ENCODE peak calls at places on chromosomes 4 and X, in four cellular contexts. Q is A549, R is NB4, J is tibial nerve. B is an unnamed sample.
A peak's percentile ranks its signal among the peaks of the same experiment; 100 is the strongest.

GRCh38 chrX:22234380-22234779 is 38.3 kb upstream of the CBLL2 start:
- DNase-seq in Q (no peak), J (no peak), R (no peak), B (no peak)

GRCh38 chr4:3207531-3208037 is 41.4 kb upstream of the MSANTD1 start:
- DNase-seq in R (peak; percentile 30), J (no peak), Q (no peak), B (no peak)

GRCh38 chrX:38805294-38806053 is 4.2 kb downstream of the MID1IP1 start:
- DNase-seq in J (peak; percentile 44), Q (peak; percentile 21), R (peak; percentile 93), B (peak; percentile 73)

GRCh38 chr4:94976371-94977011 is 218.7 kb downstream of the BMPR1B start:
- DNase-seq in R (no peak), Q (peak; percentile 25), J (no peak), B (no peak)

GRCh38 chr4:87839309-87839946 is 6.7 kb downstream of the MEPE start:
- DNase-seq in J (no peak), Q (no peak), R (peak; percentile 58), B (no peak)

GRCh38 chrX:125544856-125545255 is 225.2 kb downstream of the TEX13C start:
- DNase-seq in J (no peak), Q (no peak), R (no peak), B (no peak)

GRCh38 chr4:176622251-176622968 is 170.3 kb downstream of the VEGFC start:
- DNase-seq in J (no peak), R (no peak), Q (no peak), B (no peak)

GRCh38 chr4:8540072-8540471 is 40.1 kb upstream of the GPR78 start:
- DNase-seq in J (no peak), Q (no peak), R (no peak), B (peak; percentile 9)

GRCh38 chr4:150782921-150783320 is 201.0 kb downstream of the MAB21L2 start:
- DNase-seq in Q (no peak), J (no peak), R (no peak), B (no peak)

GRCh38 chrX:1205681-1206611 is 6.5 kb downstream of the CRLF2 start:
- DNase-seq in J (no peak), Q (peak; percentile 65), R (peak; percentile 56), B (no peak)

GRCh38 chrX:71532078-71532752 is 689 bp upstream of the OGT start:
- DNase-seq in Q (peak; percentile 8), J (no peak), R (peak; percentile 79), B (no peak)

GRCh38 chr4:126583509-126583908 is 1049.2 kb upstream of the INTU start:
- DNase-seq in Q (no peak), R (peak; percentile 31), J (no peak), B (no peak)

GRCh38 chr4:113114884-113115283 is 65.4 kb downstream of the ANK2 start:
- DNase-seq in R (no peak), J (no peak), Q (no peak), B (no peak)

GRCh38 chr4:147396105-147396504 is 84.8 kb upstream of the EDNRA start:
- DNase-seq in Q (no peak), J (no peak), R (no peak), B (no peak)

GRCh38 chrX:23742693-23743622 is at the start of gene ACOT9:
- DNase-seq in J (peak; percentile 78), Q (peak; percentile 89), R (peak; percentile 87), B (peak; percentile 94)

GRCh38 chr4:101285985-101286384 is 61.3 kb downstream of the PPP3CA start:
- DNase-seq in Q (no peak), R (no peak), J (no peak), B (no peak)

GRCh38 chrX:103831803-103832544 is at the start of gene RAB9B:
- DNase-seq in Q (no peak), R (peak; percentile 7), J (peak; percentile 36), B (peak; percentile 86)

GRCh38 chrX:44872817-44873414 is at the start of gene KDM6A:
- DNase-seq in R (peak; percentile 97), Q (peak; percentile 94), J (peak; percentile 95), B (peak; percentile 100)
- TF ChIP-seq POLR2A in R (peak; percentile 44), Q (no peak), J (peak; percentile 64), B (peak; percentile 78)

GRCh38 chr4:1248262-1249147 is at the start of gene CTBP1:
- DNase-seq in J (peak; percentile 60), R (peak; percentile 87), Q (peak; percentile 82), B (peak; percentile 80)

GRCh38 chr4:1247811-1248261 is 1.1 kb downstream of the CTBP1 start:
- DNase-seq in R (no peak), Q (no peak), J (no peak), B (no peak)

GRCh38 chr4:1250527-1250812 is 1.5 kb upstream of the CTBP1 start:
- DNase-seq in J (no peak), Q (no peak), R (peak; percentile 18), B (no peak)

GRCh38 chr4:1249731-1250526 is 999 bp upstream of the CTBP1 start:
- DNase-seq in R (no peak), J (no peak), Q (peak; percentile 29), B (peak; percentile 67)

GRCh38 chr4:1249148-1249730 is 309 bp upstream of the CTBP1 start:
- DNase-seq in R (peak; percentile 94), J (peak; percentile 75), Q (peak; percentile 65), B (peak; percentile 87)
- TF ChIP-seq POLR2A in R (peak; percentile 53), J (peak; percentile 23), Q (peak; percentile 39), B (no peak)

GRCh38 chrX:10833299-10834169 is 213.1 kb upstream of the MID1 start:
- DNase-seq in Q (no peak), J (no peak), R (peak; percentile 0), B (peak; percentile 18)
- TF ChIP-seq POLR2A in Q (no peak), J (no peak), R (no peak), B (no peak)

GRCh38 chr4:143336828-143337599 is at the start of gene GAB1:
- DNase-seq in R (peak; percentile 12), J (peak; percentile 61), Q (peak; percentile 13), B (peak; percentile 75)
- TF ChIP-seq POLR2A in R (no peak), J (no peak), Q (no peak), B (no peak)

GRCh38 chr4:169270810-169271691 is at the start of gene SH3RF1:
- DNase-seq in R (peak; percentile 74), Q (peak; percentile 52), J (peak; percentile 76), B (peak; percentile 93)
- TF ChIP-seq POLR2A in R (no peak), Q (peak; percentile 63), J (peak; percentile 64), B (peak; percentile 92)

GRCh38 chr4:106315968-106316772 is at the start of the genes AIMP1 and TBCK:
- DNase-seq in R (peak; percentile 92), Q (peak; percentile 52), J (peak; percentile 67), B (peak; percentile 92)
- TF ChIP-seq POLR2A in R (peak; percentile 59), Q (peak; percentile 63), J (peak; percentile 18), B (peak; percentile 64)

GRCh38 chrX:120603707-120604358 is at the start of gene MCTS1:
- DNase-seq in Q (peak; percentile 76), J (peak; percentile 38), R (peak; percentile 95), B (peak; percentile 78)
- TF ChIP-seq POLR2A in Q (peak; percentile 34), J (no peak), R (peak; percentile 40), B (no peak)